ENCODE peak calls at places on chromosomes 5 and 9, in five cellular contexts. V is posterior cingulate gyrus; U is effector memory CD8-positive, alpha-beta T cell; E is GM04504; X is left lobe of liver. P is an unnamed sample.

GRCh38 chr5:38660194-38660668 is 103.8 kb upstream of the LIFR start:
- DNase-seq in V (no peak), U (no peak), E (no peak), X (no peak), P (no peak)

GRCh38 chr9:74770508-74771261 is 117.0 kb downstream of the TRPM6 start:
- DNase-seq in V (no peak), U (peak; percentile 16), E (no peak), X (no peak), P (peak; percentile 28)

GRCh38 chr5:72842816-72843215 is 26.4 kb downstream of the TNPO1 start:
- DNase-seq in V (no peak), U (no peak), E (no peak), X (no peak), P (no peak)

GRCh38 chr9:80074439-80074838 is 502.7 kb downstream of the TLE4 start:
- DNase-seq in V (no peak), U (no peak), E (no peak), X (no peak), P (no peak)

GRCh38 chr5:149170292-149170691 is 29.0 kb downstream of the ABLIM3 start:
- DNase-seq in V (no peak), U (no peak), E (no peak), X (no peak), P (no peak)

GRCh38 chr9:98874721-98875255 is 67.3 kb downstream of the GALNT12 start:
- DNase-seq in V (no peak), U (no peak), E (no peak), X (peak; percentile 26), P (no peak)

GRCh38 chr5:134138416-134139376 is 24.2 kb downstream of the TCF7 start:
- DNase-seq in V (peak; percentile 10), U (no peak), E (peak; percentile 52), X (peak; percentile 31), P (no peak)

GRCh38 chr9:94623253-94623652 is 16.1 kb downstream of the FBP1 start:
- DNase-seq in V (no peak), U (no peak), E (no peak), X (no peak), P (no peak)

GRCh38 chr5:53792338-53792737 is 231.9 kb downstream of the NDUFS4 start:
- DNase-seq in V (no peak), U (no peak), E (no peak), X (no peak), P (no peak)

GRCh38 chr9:78756813-78757510 is 460.0 kb downstream of the PSAT1 start:
- DNase-seq in V (no peak), U (no peak), E (no peak), X (no peak), P (no peak)

GRCh38 chr9:5846080-5846479 is 13.2 kb upstream of the ERMP1 start:
- DNase-seq in V (no peak), U (no peak), E (no peak), X (no peak), P (no peak)

GRCh38 chr9:107627771-107628170 is 138.2 kb upstream of the KLF4 start:
- DNase-seq in V (no peak), U (no peak), E (no peak), X (no peak), P (no peak)

GRCh38 chr5:11640474-11640873 is 263.8 kb downstream of the CTNND2 start:
- DNase-seq in V (no peak), U (no peak), E (no peak), X (no peak), P (no peak)

GRCh38 chr5:133531634-133532033 is 80.7 kb downstream of the FSTL4 start:
- DNase-seq in V (no peak), U (no peak), E (peak; percentile 10), X (no peak), P (no peak)

GRCh38 chr9:116405321-116405720 is 251.7 kb downstream of the PAPPA start:
- DNase-seq in V (no peak), U (no peak), E (no peak), X (no peak), P (no peak)

GRCh38 chr9:134960701-134961181 is 43.0 kb upstream of the FCN1 start:
- DNase-seq in V (peak; percentile 6), U (no peak), E (no peak), X (peak; percentile 24), P (peak; percentile 20)

GRCh38 chr5:133844836-133845235 is 123.6 kb downstream of the C5orf15 start:
- DNase-seq in V (no peak), U (no peak), E (no peak), X (no peak), P (no peak)